ENCODE peak calls at places on chromosomes 12 and 14, in nine cellular contexts. F is iPS-NIHi11; J is NCI-H345; W is activated CD4-positive, CD25-positive, alpha-beta regulatory T cell; N is HCT116; Q is anterior cingulate cortex; L is nephron progenitor cell; P is frontal cortex; T is stimulated activated CD8-positive, alpha-beta memory T cell treated with anti-CD3 and anti-CD28 coated beads, Interleukin-2, amount 100 ng/mL, for 48 hours. U is an unnamed sample.

GRCh38 chr14:95833429-95833828 is 43.2 kb upstream of the TUNAR start:
- DNase-seq in F (no peak), J (no peak), W (no peak), N (no peak), Q (no peak), L (no peak), P (no peak), T (no peak), U (no peak)

GRCh38 chr14:55005071-55005470 is 21.8 kb downstream of the WDHD1 start:
- DNase-seq in F (no peak), J (no peak), W (no peak), N (no peak), Q (no peak), L (no peak), P (no peak), T (no peak), U (no peak)

GRCh38 chr14:23366163-23366921 is 1.4 kb upstream of the EFS start:
- DNase-seq in F (peak), J (no peak), W (no peak), N (no peak), Q (peak), L (peak), P (peak), T (no peak), U (peak)

GRCh38 chr14:39102265-39102968 is 618 bp downstream of the SEC23A start:
- DNase-seq in F (no peak), J (peak), W (no peak), N (no peak), Q (peak), L (no peak), P (peak), T (no peak), U (no peak)

GRCh38 chr12:7806863-7807487 is 17.8 kb downstream of the NANOG start:
- DNase-seq in F (peak), J (peak), W (peak), N (peak), Q (peak), L (peak), P (peak), T (peak), U (peak)

GRCh38 chr12:106581543-106582263 is 1.1 kb upstream of the RFX4 start:
- DNase-seq in F (peak), J (no peak), W (no peak), N (no peak), Q (no peak), L (peak), P (peak), T (no peak), U (no peak)

GRCh38 chr12:131499160-131499863 is 211.6 kb upstream of the SFSWAP start:
- DNase-seq in F (no peak), J (no peak), W (no peak), N (no peak), Q (peak), L (no peak), P (no peak), T (no peak), U (no peak)

GRCh38 chr12:14554281-14555008 is 13.2 kb downstream of the PLBD1 start:
- DNase-seq in F (peak), J (peak), W (no peak), N (peak), Q (no peak), L (no peak), P (peak), T (no peak), U (no peak)

GRCh38 chr12:64675795-64676194 is 65.5 kb downstream of the RASSF3 start:
- DNase-seq in F (no peak), J (no peak), W (no peak), N (no peak), Q (no peak), L (no peak), P (no peak), T (no peak), U (no peak)

GRCh38 chr12:26271889-26272492 is 76.6 kb downstream of the SSPN start:
- DNase-seq in F (no peak), J (no peak), W (no peak), N (no peak), Q (no peak), L (no peak), P (no peak), T (no peak), U (no peak)

GRCh38 chr14:88195676-88196075 is 127.4 kb downstream of the KCNK10 start:
- DNase-seq in F (no peak), J (no peak), W (no peak), N (no peak), Q (peak), L (no peak), P (no peak), T (no peak), U (no peak)

GRCh38 chr12:71942259-71942658 is 3.6 kb downstream of the TPH2 start:
- DNase-seq in F (no peak), J (no peak), W (no peak), N (no peak), Q (no peak), L (no peak), P (no peak), T (no peak), U (no peak)

GRCh38 chr14:44889600-44890479 is 71.9 kb downstream of the KLHL28 start:
- DNase-seq in F (no peak), J (no peak), W (no peak), N (no peak), Q (no peak), L (no peak), P (no peak), T (no peak), U (no peak)

GRCh38 chr12:123991402-123991951 is 18.5 kb downstream of the ZNF664 start:
- DNase-seq in F (no peak), J (peak), W (no peak), N (no peak), Q (no peak), L (no peak), P (no peak), T (no peak), U (no peak)

GRCh38 chr12:47308672-47309071 is 228.9 kb upstream of the AMIGO2 start:
- DNase-seq in F (no peak), J (no peak), W (no peak), N (no peak), Q (no peak), L (no peak), P (no peak), T (no peak), U (no peak)

GRCh38 chr12:104506691-104507401 is 50.1 kb downstream of the CHST11 start:
- DNase-seq in F (peak), J (peak), W (no peak), N (no peak), Q (no peak), L (no peak), P (no peak), T (no peak), U (no peak)

GRCh38 chr12:119668315-119668651 is 350 bp downstream of the PRKAB1 start:
- DNase-seq in F (no peak), J (no peak), W (no peak), N (no peak), Q (no peak), L (no peak), P (no peak), T (no peak), U (no peak)

GRCh38 chr14:21039059-21039422 is 3.1 kb upstream of the RNASE7 start:
- DNase-seq in F (peak), J (no peak), W (no peak), N (no peak), Q (peak), L (no peak), P (no peak), T (no peak), U (no peak)

GRCh38 chr14:51167587-51168219 is 72.3 kb upstream of the TMX1 start:
- DNase-seq in F (no peak), J (no peak), W (no peak), N (no peak), Q (no peak), L (no peak), P (no peak), T (no peak), U (no peak)

GRCh38 chr14:51073751-51074150 is 21.2 kb downstream of the TRIM9 start:
- DNase-seq in F (no peak), J (no peak), W (no peak), N (no peak), Q (no peak), L (no peak), P (no peak), T (no peak), U (no peak)

GRCh38 chr12:109085590-109085989 is 7.7 kb downstream of the ALKBH2 start:
- DNase-seq in F (no peak), J (no peak), W (no peak), N (no peak), Q (no peak), L (no peak), P (no peak), T (no peak), U (no peak)

GRCh38 chr12:126361804-126362203 is 1296.6 kb downstream of the AACS start:
- DNase-seq in F (no peak), J (no peak), W (no peak), N (no peak), Q (no peak), L (no peak), P (no peak), T (no peak), U (no peak)

GRCh38 chr14:94132285-94132887 is 3.0 kb upstream of the IFI27L2 start:
- DNase-seq in F (peak), J (peak), W (peak), N (peak), Q (no peak), L (peak), P (no peak), T (peak), U (no peak)